ENCODE peak calls at places on chromosome 18, in five cellular contexts. O is transverse colon, G is IMR-90, K is colonic mucosa, J is lung. F is an unnamed sample. For H3K4me1, the result is how much of the 10 kb centered on the place peaks cover.

GRCh38 chr18:79912409-79912991 is 39.0 kb downstream of the SLC66A2 start:
- DNase-seq in O (peak), G (no peak), K (peak), J (peak), F (no peak)

GRCh38 chr18:5463390-5463789 is 80.4 kb downstream of the EPB41L3 start:
- DNase-seq in O (peak), G (peak), K (peak), J (peak), F (peak)

GRCh38 chr18:9734189-9734588 is 26.1 kb downstream of the RAB31 start:
- DNase-seq in O (peak), G (no peak), K (peak), J (no peak), F (no peak)

GRCh38 chr18:25326231-25327042 is 25.5 kb downstream of the ZNF521 start:
- DNase-seq in O (no peak), G (peak), K (no peak), J (no peak), F (no peak)

GRCh38 chr18:50183556-50183955 is 11.4 kb downstream of the MYO5B start:
- DNase-seq in O (no peak), G (peak), K (no peak), J (no peak), F (no peak)

GRCh38 chr18:45962866-45963265 is 4.3 kb downstream of the EPG5 start:
- DNase-seq in O (no peak), G (peak), K (no peak), J (no peak), F (no peak)

GRCh38 chr18:62183578-62184195 is 3.2 kb downstream of the PIGN start:
- DNase-seq in O (no peak), G (peak), K (peak), J (peak), F (peak)

GRCh38 chr18:9513971-9514512 is 38.7 kb downstream of the RALBP1 start:
- DNase-seq in O (no peak), G (peak), K (no peak), J (no peak), F (no peak)

GRCh38 chr18:63970803-63971191 is 916 bp downstream of the SERPINB8 start:
- DNase-seq in O (peak), G (peak), K (peak), J (peak), F (peak)

GRCh38 chr18:49566985-49567384 is 5.1 kb downstream of the LIPG start:
- DNase-seq in O (no peak), G (no peak), K (no peak), J (no peak), F (no peak)

GRCh38 chr18:50286391-50287027 is 983 bp downstream of the CXXC1 start:
- DNase-seq in O (peak), G (peak), K (peak), J (no peak), F (peak)

GRCh38 chr18:55778731-55779460 is 190.9 kb upstream of the TCF4 start:
- DNase-seq in O (no peak), G (no peak), K (no peak), J (no peak), F (no peak)

GRCh38 chr18:22796069-22796468 is 137.1 kb upstream of the RBBP8 start:
- DNase-seq in O (no peak), G (peak), K (no peak), J (no peak), F (no peak)

GRCh38 chr18:21826196-21826595 is 85.6 kb downstream of the MIB1 start:
- DNase-seq in O (no peak), G (peak), K (no peak), J (no peak), F (no peak)

GRCh38 chr18:33495278-33495677 is 54.8 kb upstream of the CCDC178 start:
- DNase-seq in O (no peak), G (peak), K (no peak), J (no peak), F (no peak)

GRCh38 chr18:1498216-1498615 is 593.5 kb downstream of the ADCYAP1 start:
- DNase-seq in O (no peak), G (no peak), K (no peak), J (no peak), F (no peak)

GRCh38 chr18:48123965-48124364 is 193.5 kb upstream of the SMAD2 start:
- DNase-seq in O (no peak), G (no peak), K (no peak), J (no peak), F (no peak)

GRCh38 chr18:292271-292670 is 24.4 kb upstream of the THOC1 start:
- DNase-seq in O (no peak), G (no peak), K (no peak), J (no peak), F (no peak)

GRCh38 chr18:7855051-7855450 is 287.9 kb downstream of the PTPRM start:
- DNase-seq in O (no peak), G (no peak), K (no peak), J (no peak), F (peak)
- H3K4me1 ChIP-seq in O (under half), G (under half), K (under half), J (under half), F (under half)

GRCh38 chr18:57644540-57644939 is 22.9 kb upstream of the NARS1 start:
- DNase-seq in O (no peak), G (peak), K (no peak), J (no peak), F (no peak)
- TF ChIP-seq CTCF in O (no peak), G (peak), K (no peak), J (no peak), F (peak)

DNA sequence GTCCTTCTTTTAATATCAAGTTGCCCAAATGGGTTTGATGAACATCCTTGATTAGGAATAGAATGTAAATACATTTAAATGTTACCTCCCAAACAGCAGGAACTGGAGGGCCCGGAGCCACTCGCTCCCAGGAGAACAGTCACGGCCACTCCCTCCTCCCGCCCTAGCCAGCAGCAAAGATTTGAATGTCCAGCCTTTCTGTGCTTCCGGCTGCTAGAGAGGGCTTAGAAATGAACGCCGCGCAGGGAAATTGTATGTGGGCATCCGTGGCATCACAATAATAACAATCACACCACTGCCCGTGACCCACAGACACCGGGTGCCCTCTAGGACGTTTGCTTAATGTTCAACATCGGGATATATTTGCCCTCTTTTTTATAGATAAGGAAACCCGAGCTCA is 164.9 kb upstream of the SALL3 start:
- DNase-seq in O (peak), G (no peak), K (peak), J (peak), F (no peak)
- H3K4me3 ChIP-seq in O (no peak), G (no peak), K (no peak), J (no peak), F (no peak)

GRCh38 chr18:13301691-13302469 is 83.3 kb downstream of the LDLRAD4 start:
- DNase-seq in O (no peak), G (no peak), K (no peak), J (no peak), F (no peak)
- H3K4me1 ChIP-seq in O (under half), G (under half), K (under half), J (under half), F (under half)

F was measured in heart right ventricle.